ENCODE peak calls at places on chromosomes 4 and X, in nine cellular contexts. W, E, N, Z, V, F, J, P and L are unnamed samples.

GRCh38 chr4:42904986-42905385 is 12.5 kb downstream of the GRXCR1 start:
- DNase-seq in Z (no peak), V (no peak), W (no peak), N (no peak), J (no peak), F (no peak), P (no peak), E (no peak), L (no peak)

GRCh38 chr4:168153596-168154440 is 61.5 kb downstream of the ANXA10 start:
- DNase-seq in F (peak), J (peak), V (peak), P (peak), Z (peak), W (peak), E (no peak), N (no peak), L (peak)

GRCh38 chr4:102599455-102599854 is 98.3 kb downstream of the NFKB1 start:
- DNase-seq in W (no peak), F (no peak), Z (no peak), N (no peak), E (no peak), J (no peak), P (no peak), V (no peak), L (no peak)

GRCh38 chr4:94410678-94411206 is 41.0 kb upstream of the PDLIM5 start:
- DNase-seq in E (peak), J (peak), Z (no peak), V (no peak), N (peak), F (peak), W (no peak), P (no peak), L (no peak)

GRCh38 chr4:102843273-102843672 is 15.9 kb upstream of the UBE2D3 start:
- DNase-seq in V (no peak), E (no peak), J (no peak), N (no peak), W (no peak), F (no peak), Z (no peak), P (no peak), L (no peak)

GRCh38 chrX:50973199-50973598 is 62.7 kb downstream of the BMP15 start:
- DNase-seq in F (no peak), W (no peak), E (no peak), V (no peak), P (no peak), Z (no peak), J (no peak), N (no peak), L (peak)

GRCh38 chr4:155539746-155540145 is 126.9 kb upstream of the GUCY1A1 start:
- DNase-seq in P (no peak), V (no peak), J (no peak), F (no peak), Z (no peak), W (no peak), N (no peak), E (no peak), L (no peak)

GRCh38 chrX:68571292-68572256 is 72.7 kb downstream of the YIPF6 start:
- DNase-seq in Z (no peak), N (no peak), W (no peak), J (no peak), E (peak), P (no peak), F (peak), V (no peak), L (peak)

GRCh38 chr4:112147697-112148096 is 2.4 kb downstream of the FAM241A start:
- DNase-seq in Z (no peak), P (no peak), W (no peak), J (no peak), F (no peak), N (no peak), V (no peak), E (peak), L (no peak)

GRCh38 chrX:640641-641040 is 10.1 kb downstream of the SHOX start:
- DNase-seq in E (no peak), P (no peak), J (no peak), V (no peak), Z (no peak), W (no peak), F (no peak), N (peak), L (no peak)